ENCODE peak calls at places on chromosomes 1 and 21, in nine cellular contexts. S is MCF 10A, Q is HFFc6, R is cardiac muscle cell, D is fibroblast of mammary gland, U is AG04449, L is right lobe of liver, E is fibroblast of lung, Z is left lung. C is an unnamed sample.

GRCh38 chr1:112505878-112506277 is 2.9 kb upstream of the WNT2B start:
- DNase-seq in Z (no peak), R (no peak), L (no peak), D (no peak), E (no peak), S (no peak), U (no peak), Q (no peak), C (no peak)

GRCh38 chr1:116472431-116472961 is 98.3 kb downstream of the CD58 start:
- DNase-seq in E (peak), R (no peak), S (no peak), U (no peak), Q (no peak), Z (no peak), D (peak), L (no peak), C (no peak)

GRCh38 chr1:56034222-56034621 is 545.1 kb downstream of the PLPP3 start:
- DNase-seq in S (no peak), Q (peak), D (peak), U (peak), E (peak), R (no peak), Z (no peak), L (no peak), C (no peak)

GRCh38 chr1:71823656-71824159 is 458.6 kb downstream of the NEGR1 start:
- DNase-seq in Z (no peak), E (no peak), U (no peak), D (no peak), R (no peak), L (no peak), S (no peak), Q (no peak), C (no peak)

GRCh38 chr1:44236873-44237272 is 23.6 kb downstream of the DMAP1 start:
- DNase-seq in E (no peak), S (no peak), Z (no peak), U (no peak), L (no peak), R (no peak), D (no peak), Q (no peak), C (no peak)

GRCh38 chr1:21703318-21703963 is 34.3 kb upstream of the RAP1GAP start:
- DNase-seq in E (peak), Q (peak), R (peak), Z (no peak), D (peak), L (no peak), U (peak), S (peak), C (no peak)

GRCh38 chr1:153100241-153100640 is 5.9 kb upstream of the SPRR2E start:
- DNase-seq in E (peak), S (peak), U (no peak), R (no peak), D (no peak), L (no peak), Q (peak), Z (no peak), C (no peak)

GRCh38 chr1:160834945-160835565 is 27.6 kb downstream of the CD244 start:
- DNase-seq in D (peak), U (no peak), E (peak), Z (no peak), R (peak), S (peak), L (no peak), Q (peak), C (no peak)

GRCh38 chr21:45990741-45991605 is 9.4 kb downstream of the COL6A1 start:
- DNase-seq in U (no peak), Q (no peak), R (no peak), E (no peak), D (no peak), Z (peak), S (no peak), L (peak), C (peak)

GRCh38 chr1:42153598-42153995 is 387 bp downstream of the GUCA2B start:
- DNase-seq in U (no peak), Z (no peak), Q (no peak), L (no peak), S (no peak), R (no peak), E (no peak), D (no peak), C (no peak)

GRCh38 chr1:23627065-23627464 is 64.5 kb upstream of the RPL11 start:
- DNase-seq in U (no peak), Z (peak), S (no peak), E (no peak), Q (no peak), D (no peak), R (no peak), L (no peak), C (no peak)

GRCh38 chr1:55363261-55363660 is 148.1 kb upstream of the USP24 start:
- DNase-seq in D (peak), L (no peak), Q (no peak), U (no peak), E (peak), R (no peak), S (no peak), Z (no peak), C (no peak)

GRCh38 chr21:30839304-30839703 is 9.7 kb upstream of the KRTAP7-1 start:
- DNase-seq in D (peak), E (no peak), Z (no peak), R (peak), U (no peak), Q (no peak), L (no peak), S (peak), C (no peak)

GRCh38 chr1:209635850-209636249 is 16.4 kb downstream of the LAMB3 start:
- DNase-seq in D (no peak), Q (no peak), L (no peak), E (no peak), U (no peak), Z (no peak), R (no peak), S (no peak), C (no peak)
- TF ChIP-seq CTCF in D (no peak), Q (no peak), L (no peak), E (no peak), U (no peak), Z (no peak), R (no peak), S (no peak), C (no peak)

DNA sequence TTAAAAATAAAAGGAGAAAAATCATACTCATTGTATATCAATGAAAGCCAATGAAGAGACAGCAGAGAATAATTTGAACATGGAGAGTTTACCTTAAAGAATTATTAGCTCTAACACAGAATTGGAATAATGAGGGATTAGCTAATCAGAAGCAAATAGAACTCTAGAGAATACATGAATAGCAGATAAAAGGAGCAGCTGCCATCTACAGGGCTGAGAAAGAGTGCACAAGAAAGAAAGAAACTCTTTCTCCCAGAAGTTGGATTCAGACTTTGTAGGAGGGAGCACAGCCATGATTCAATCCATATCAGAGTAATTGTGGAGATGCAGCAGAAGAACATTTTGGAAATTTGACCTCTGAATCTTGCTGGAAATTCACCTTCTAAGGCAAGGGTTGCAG is 1171.2 kb downstream of the PLA2G4A start:
- DNase-seq in L (no peak), D (no peak), E (no peak), Z (no peak), S (peak), R (peak), U (no peak), Q (no peak), C (no peak)
- TF ChIP-seq CTCF in L (peak), D (no peak), E (peak), Z (no peak), S (peak), R (peak), U (no peak), Q (peak), C (peak)

DNA sequence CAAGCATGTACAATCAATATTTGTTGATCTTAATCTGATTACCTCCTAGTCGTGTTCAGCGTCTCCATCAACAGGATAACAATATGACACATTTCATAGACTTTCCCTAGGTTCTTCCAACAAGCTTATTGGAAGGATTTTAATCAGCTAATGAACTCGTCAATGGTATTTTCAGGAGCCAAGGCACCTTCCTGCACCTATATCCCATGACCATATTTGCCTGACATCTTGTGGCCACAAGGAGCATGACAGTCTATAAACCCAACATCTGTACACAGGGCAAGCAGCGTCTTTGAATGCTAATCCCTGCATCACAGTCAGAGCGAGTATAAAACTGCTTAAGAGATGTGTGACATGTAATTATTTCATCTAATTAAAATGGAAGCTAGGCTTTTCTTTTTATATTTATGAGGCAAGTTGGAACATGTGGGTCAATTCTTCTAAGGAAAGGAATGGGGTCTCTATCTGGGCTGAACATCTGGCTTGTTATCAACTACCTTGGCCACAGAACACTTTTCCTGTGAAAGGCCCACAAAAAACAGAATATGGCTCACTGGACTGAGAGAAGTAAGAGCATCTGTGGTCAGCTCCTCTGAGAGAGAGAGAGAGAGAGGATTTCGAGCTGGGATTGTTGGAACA is 388.8 kb downstream of the NTNG1 start:
- DNase-seq in D (peak), Z (no peak), U (peak), Q (peak), L (no peak), R (peak), E (peak), S (peak), C (no peak)
- TF ChIP-seq CTCF in D (peak), Z (peak), U (peak), Q (peak), L (peak), R (peak), E (peak), S (peak), C (peak)

DNA sequence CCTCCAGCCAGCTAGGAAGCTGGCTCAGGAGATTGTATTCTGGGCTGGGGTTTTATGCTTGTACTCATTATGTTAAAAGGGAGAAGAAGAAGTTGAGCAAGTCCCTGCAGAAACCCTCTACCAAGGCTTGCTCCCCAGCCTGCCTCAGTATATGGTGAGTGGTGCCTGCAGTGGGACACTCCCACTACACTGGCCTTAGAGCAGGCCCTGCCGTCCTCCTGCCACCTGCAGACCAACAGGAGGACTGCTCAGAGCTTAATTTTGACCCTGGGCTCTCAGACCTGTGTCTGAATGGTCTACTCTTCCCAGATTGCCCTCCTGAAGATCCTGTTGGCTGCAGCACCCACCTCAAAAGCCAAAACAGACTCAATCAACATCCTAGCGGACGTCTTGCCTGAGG is 13.0 kb downstream of the STRIP1 start:
- DNase-seq in L (no peak), R (no peak), Q (no peak), E (no peak), Z (no peak), D (no peak), S (no peak), U (no peak), C (no peak)
- TF ChIP-seq CTCF in L (no peak), R (no peak), Q (peak), E (no peak), Z (no peak), D (no peak), S (no peak), U (no peak), C (peak)

DNA sequence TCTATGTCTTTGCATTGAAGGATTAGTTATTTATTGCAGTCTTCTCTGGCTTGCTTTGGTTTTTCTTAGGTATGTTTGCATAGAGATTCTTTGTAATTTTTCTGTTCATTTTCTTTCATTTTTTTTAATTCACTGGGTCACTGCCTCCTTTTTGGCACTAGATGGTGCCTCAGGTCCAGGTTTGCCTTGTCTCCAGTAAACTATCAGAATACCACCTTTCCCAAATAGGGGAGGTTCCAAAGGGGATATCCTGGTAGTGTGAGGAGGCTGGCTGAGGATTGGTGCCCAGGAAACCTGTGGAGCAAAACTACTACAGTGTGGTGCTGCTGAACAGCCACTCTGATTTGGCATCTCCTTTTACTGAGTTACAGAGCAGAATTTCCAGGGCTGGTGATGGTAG is 257.1 kb downstream of the KCTD3 start:
- DNase-seq in U (no peak), L (no peak), D (peak), Q (no peak), Z (no peak), R (peak), E (peak), S (peak), C (no peak)
- TF ChIP-seq CTCF in U (peak), L (peak), D (peak), Q (peak), Z (no peak), R (peak), E (peak), S (peak), C (peak)

GRCh38 chr21:43739648-43740435 is 20.9 kb downstream of the PDXK start:
- DNase-seq in S (no peak), Q (no peak), D (no peak), E (no peak), Z (peak), R (no peak), L (no peak), U (no peak), C (peak)
- TF ChIP-seq CTCF in S (no peak), Q (no peak), D (no peak), E (no peak), Z (no peak), R (no peak), L (no peak), U (no peak), C (no peak)

DNA sequence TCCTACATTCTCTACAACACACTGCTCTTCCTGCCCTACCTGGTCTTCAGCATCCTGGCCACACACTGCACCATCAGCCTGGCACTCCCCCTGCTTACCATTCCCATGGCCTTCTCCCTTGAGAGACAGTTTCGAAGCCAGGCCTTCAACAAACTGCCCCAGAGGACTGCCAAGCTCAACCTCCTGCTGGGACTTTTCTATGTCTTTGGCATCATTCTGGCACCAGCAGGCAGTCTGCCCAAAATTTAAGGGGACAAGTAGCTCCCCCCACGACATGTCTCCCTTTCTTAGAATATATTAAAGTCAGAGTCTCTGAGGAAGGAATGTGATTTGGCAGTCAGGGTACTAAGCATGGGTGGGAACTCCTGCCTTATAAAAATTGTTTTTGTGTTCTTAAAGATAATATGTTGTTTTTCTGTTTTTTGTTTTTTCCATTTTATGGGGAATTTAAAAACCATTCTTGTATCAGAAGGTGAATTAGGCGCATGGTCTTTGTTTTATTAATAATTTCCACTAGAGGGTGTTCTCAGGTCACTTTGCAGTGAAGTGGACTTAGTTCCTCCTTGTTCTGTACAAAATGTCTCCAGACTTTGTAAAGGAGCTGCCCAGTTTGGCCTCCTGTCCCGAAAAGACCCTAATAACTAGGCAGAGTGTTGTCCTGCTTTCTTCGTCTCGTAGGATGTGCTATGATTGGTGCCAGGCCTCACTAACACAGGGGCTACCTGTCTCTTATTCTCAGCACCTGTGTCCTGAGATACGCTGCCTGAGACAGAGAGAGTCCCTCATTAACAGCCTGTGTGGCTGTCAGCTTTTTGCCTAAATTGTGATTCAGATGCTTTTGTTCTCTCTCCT is 13.1 kb downstream of the UBIAD1 start:
- DNase-seq in L (no peak), S (no peak), U (no peak), Z (no peak), R (peak), D (peak), E (peak), Q (peak), C (no peak)
- TF ChIP-seq CTCF in L (peak), S (peak), U (peak), Z (peak), R (peak), D (peak), E (peak), Q (peak), C (peak)

GRCh38 chr1:24934300-24935195 is 4.5 kb upstream of the RUNX3 start:
- DNase-seq in Z (no peak), U (no peak), L (no peak), E (no peak), Q (no peak), D (no peak), R (no peak), S (no peak), C (no peak)
- TF ChIP-seq CTCF in Z (no peak), U (no peak), L (no peak), E (no peak), Q (peak), D (no peak), R (no peak), S (no peak), C (no peak)

DNA sequence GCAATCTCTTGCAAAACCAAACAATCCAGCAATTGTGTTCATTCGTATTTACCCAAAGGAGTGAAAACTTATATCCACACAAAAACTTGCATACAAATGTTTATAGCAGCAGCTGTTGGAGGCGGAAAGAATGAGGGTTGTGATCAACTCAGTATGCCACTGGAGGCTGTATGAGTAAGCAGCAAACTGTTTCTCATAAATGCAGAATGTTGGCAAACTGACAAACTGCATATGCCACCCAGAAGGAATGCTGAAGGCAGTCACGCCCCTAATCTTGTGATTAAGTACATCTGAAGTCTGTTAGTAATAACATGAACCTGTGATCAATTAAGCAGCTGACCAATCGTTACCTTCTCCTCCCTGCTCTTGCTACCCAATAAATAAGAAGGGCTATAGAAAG is 60.5 kb upstream of the CR2 start:
- DNase-seq in S (peak), E (peak), L (no peak), Q (peak), U (peak), D (peak), R (no peak), Z (no peak), C (no peak)
- TF ChIP-seq CTCF in S (no peak), E (no peak), L (no peak), Q (no peak), U (no peak), D (no peak), R (no peak), Z (no peak), C (no peak)

GRCh38 chr1:198564157-198564556 is 23.7 kb upstream of the ATP6V1G3 start:
- DNase-seq in R (no peak), Q (no peak), L (no peak), U (no peak), Z (no peak), S (no peak), D (no peak), E (no peak), C (no peak)
- TF ChIP-seq CTCF in R (no peak), Q (no peak), L (no peak), U (no peak), Z (no peak), S (no peak), D (no peak), E (no peak), C (no peak)

C was measured in chondrocyte.